ENCODE peak calls at places on chromosome 4, in six cellular contexts. I is suprapubic skin, K is HCT116, S is endothelial cell of umbilical vein, G is left ventricle myocardium inferior, N is PC-9. O is an unnamed sample.

GRCh38 chr4:74453037-74453635 is 8.2 kb downstream of the AREG start:
- DNase-seq in I (no peak), K (no peak), S (no peak), G (no peak), N (no peak), O (no peak)

GRCh38 chr4:84418032-84418709 is 80.9 kb downstream of the NKX6-1 start:
- DNase-seq in I (no peak), K (no peak), S (no peak), G (no peak), N (no peak), O (no peak)

GRCh38 chr4:121150486-121150885 is 13.6 kb downstream of the TNIP3 start:
- DNase-seq in I (no peak), K (no peak), S (no peak), G (no peak), N (no peak), O (no peak)

GRCh38 chr4:4694296-4694772 is 152.5 kb upstream of the STX18 start:
- DNase-seq in I (no peak), K (no peak), S (no peak), G (peak), N (no peak), O (peak)

GRCh38 chr4:4555916-4556315 is 14.1 kb upstream of the STX18 start:
- DNase-seq in I (no peak), K (no peak), S (no peak), G (no peak), N (peak), O (no peak)

GRCh38 chr4:152591876-152592275 is 56.0 kb upstream of the FBXW7 start:
- DNase-seq in I (no peak), K (no peak), S (no peak), G (no peak), N (no peak), O (no peak)

GRCh38 chr4:106315476-106315967 is 487 bp downstream of the TBCK start:
- DNase-seq in I (peak), K (no peak), S (no peak), G (no peak), N (no peak), O (no peak)

GRCh38 chr4:173288698-173289350 is 45.3 kb downstream of the HMGB2 start:
- DNase-seq in I (no peak), K (no peak), S (no peak), G (no peak), N (no peak), O (no peak)

GRCh38 chr4:110681381-110681780 is 58.5 kb upstream of the PITX2 start:
- DNase-seq in I (no peak), K (no peak), S (no peak), G (no peak), N (no peak), O (no peak)

GRCh38 chr4:121448231-121448630 is 67.4 kb upstream of the QRFPR start:
- DNase-seq in I (no peak), K (peak), S (no peak), G (no peak), N (peak), O (no peak)

GRCh38 chr4:28788929-28789490 is 1928.4 kb downstream of the STIM2 start:
- DNase-seq in I (no peak), K (no peak), S (no peak), G (no peak), N (no peak), O (no peak)

GRCh38 chr4:123856689-123857545 is 460.3 kb downstream of the SPRY1 start:
- DNase-seq in I (no peak), K (no peak), S (peak), G (peak), N (no peak), O (peak)

GRCh38 chr4:4881432-4881831 is 22.0 kb downstream of the MSX1 start:
- DNase-seq in I (no peak), K (no peak), S (no peak), G (no peak), N (no peak), O (no peak)

GRCh38 chr4:47669946-47670345 is 167.9 kb downstream of the CORIN start:
- DNase-seq in I (no peak), K (no peak), S (no peak), G (no peak), N (no peak), O (no peak)

GRCh38 chr4:187069398-187069797 is 345.7 kb upstream of the FAT1 start:
- DNase-seq in I (no peak), K (no peak), S (no peak), G (no peak), N (no peak), O (peak)

GRCh38 chr4:88457307-88458090 is 580 bp downstream of the HERC5 start:
- DNase-seq in I (peak), K (peak), S (no peak), G (peak), N (peak), O (peak)

GRCh38 chr4:126242679-126243390 is 928.1 kb downstream of the FAT4 start:
- DNase-seq in I (no peak), K (no peak), S (peak), G (peak), N (no peak), O (no peak)

GRCh38 chr4:118400362-118400761 is 47.6 kb upstream of the PRSS12 start:
- DNase-seq in I (no peak), K (no peak), S (no peak), G (no peak), N (no peak), O (no peak)

GRCh38 chr4:73609688-73610087 is 10.5 kb downstream of the RASSF6 start:
- DNase-seq in I (no peak), K (no peak), S (peak), G (no peak), N (no peak), O (no peak)

GRCh38 chr4:152458801-152459302 is 77.0 kb downstream of the FBXW7 start:
- DNase-seq in I (no peak), K (no peak), S (no peak), G (no peak), N (no peak), O (no peak)

GRCh38 chr4:125368161-125368560 is 53.4 kb downstream of the FAT4 start:
- DNase-seq in I (no peak), K (no peak), S (peak), G (no peak), N (no peak), O (no peak)

GRCh38 chr4:53192017-53192416 is 173.8 kb downstream of the SCFD2 start:
- DNase-seq in I (no peak), K (no peak), S (no peak), G (no peak), N (no peak), O (no peak)

GRCh38 chr4:10259976-10260375 is 143.4 kb upstream of the WDR1 start:
- DNase-seq in I (no peak), K (no peak), S (no peak), G (no peak), N (no peak), O (no peak)
- TF ChIP-seq CTCF in I (no peak), K (no peak), S (no peak), G (no peak), N (no peak), O (no peak)

DNA sequence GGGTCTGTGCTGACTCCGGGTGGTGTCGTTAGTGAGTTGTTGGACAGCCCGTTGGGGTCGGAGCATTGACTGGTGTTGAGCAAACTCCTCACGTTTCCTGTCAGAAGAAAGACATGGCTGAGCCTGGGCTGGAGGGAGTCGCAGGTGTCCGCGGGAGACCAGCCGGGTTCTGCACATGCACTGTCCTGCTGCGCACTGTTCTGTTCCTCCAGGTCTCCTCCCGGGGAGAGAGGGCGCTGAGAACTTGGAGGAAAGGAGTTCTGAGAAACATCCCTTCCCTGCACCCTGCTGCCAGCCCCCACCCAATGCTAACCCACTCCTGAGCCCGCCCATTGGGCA is 1.1 kb downstream of the ZNF141 start:
- DNase-seq in I (peak), K (no peak), S (no peak), G (no peak), N (no peak), O (no peak)
- H3K27ac ChIP-seq in I (no peak), K (no peak), S (no peak), G (peak), N (no peak), O (no peak)

GRCh38 chr4:2931765-2932560 is 31.2 kb downstream of the NOP14 start:
- DNase-seq in I (peak), K (no peak), S (peak), G (peak), N (no peak), O (peak)

GRCh38 chr4:2930821-2931764 is 32.1 kb downstream of the NOP14 start:
- DNase-seq in I (peak), K (no peak), S (no peak), G (peak), N (no peak), O (peak)

GRCh38 chr4:2928242-2929155 is 34.7 kb downstream of the NOP14 start:
- DNase-seq in I (peak), K (no peak), S (no peak), G (no peak), N (no peak), O (peak)

GRCh38 chr4:2929469-2929868 is 33.7 kb downstream of the NOP14 start:
- DNase-seq in I (peak), K (no peak), S (no peak), G (no peak), N (no peak), O (peak)

DNA sequence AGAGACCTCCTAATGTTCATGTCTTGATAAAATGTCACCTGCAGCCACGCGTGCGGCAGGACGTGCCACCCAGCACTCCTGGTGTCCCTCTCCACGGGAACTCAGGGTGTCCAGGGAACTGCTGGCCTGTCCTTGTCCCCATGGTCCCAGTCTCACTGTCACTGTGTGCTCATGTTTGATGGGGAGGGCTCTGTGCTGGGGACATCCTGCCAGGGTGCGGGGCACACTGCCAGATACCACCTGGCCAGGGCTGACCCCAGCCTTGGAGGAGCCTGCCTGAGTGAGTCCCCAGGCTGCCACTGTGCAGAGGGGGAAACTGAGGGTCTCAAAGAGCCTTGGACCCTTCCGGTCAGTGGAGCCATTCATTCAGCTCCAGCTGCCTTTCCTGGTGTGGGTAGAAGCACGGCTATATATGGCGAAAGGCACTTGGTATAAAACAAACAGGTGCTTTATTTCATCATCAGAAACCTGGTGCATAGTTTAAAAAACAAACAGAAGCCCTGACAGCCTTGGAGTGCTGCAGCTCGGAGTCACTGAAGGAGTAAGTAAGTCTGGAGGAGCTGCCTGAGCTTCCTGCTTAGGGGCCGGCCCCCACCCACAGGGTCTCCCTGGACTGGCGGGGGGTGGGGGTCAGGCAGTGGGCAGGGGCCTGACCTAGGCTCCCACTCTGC is 32.9 kb downstream of the NOP14 start:
- DNase-seq in I (peak), K (no peak), S (no peak), G (peak), N (no peak), O (peak)
- TF ChIP-seq CTCF in I (no peak), K (no peak), S (no peak), G (no peak), N (no peak), O (no peak)

GRCh38 chr4:176925962-176926361 is 133.2 kb upstream of the VEGFC start:
- DNase-seq in I (no peak), K (no peak), S (no peak), G (no peak), N (no peak), O (no peak)

GRCh38 chr4:176921256-176921655 is 128.5 kb upstream of the VEGFC start:
- DNase-seq in I (no peak), K (no peak), S (peak), G (no peak), N (no peak), O (no peak)

GRCh38 chr4:176924238-176924637 is 131.5 kb upstream of the VEGFC start:
- DNase-seq in I (no peak), K (no peak), S (no peak), G (no peak), N (no peak), O (no peak)

GRCh38 chr4:176927664-176928063 is 134.9 kb upstream of the VEGFC start:
- DNase-seq in I (no peak), K (no peak), S (peak), G (no peak), N (no peak), O (no peak)

GRCh38 chr4:176927117-176927516 is 134.4 kb upstream of the VEGFC start:
- DNase-seq in I (no peak), K (no peak), S (no peak), G (no peak), N (no peak), O (no peak)
- H3K27ac ChIP-seq in I (no peak), K (no peak), S (no peak), G (no peak), N (no peak), O (no peak)

GRCh38 chr4:91622925-91623600 is 680.7 kb upstream of the GRID2 start:
- DNase-seq in I (no peak), K (no peak), S (no peak), G (no peak), N (no peak), O (no peak)
- TF ChIP-seq CTCF in I (no peak), K (no peak), S (no peak), G (no peak), N (no peak), O (no peak)

DNA sequence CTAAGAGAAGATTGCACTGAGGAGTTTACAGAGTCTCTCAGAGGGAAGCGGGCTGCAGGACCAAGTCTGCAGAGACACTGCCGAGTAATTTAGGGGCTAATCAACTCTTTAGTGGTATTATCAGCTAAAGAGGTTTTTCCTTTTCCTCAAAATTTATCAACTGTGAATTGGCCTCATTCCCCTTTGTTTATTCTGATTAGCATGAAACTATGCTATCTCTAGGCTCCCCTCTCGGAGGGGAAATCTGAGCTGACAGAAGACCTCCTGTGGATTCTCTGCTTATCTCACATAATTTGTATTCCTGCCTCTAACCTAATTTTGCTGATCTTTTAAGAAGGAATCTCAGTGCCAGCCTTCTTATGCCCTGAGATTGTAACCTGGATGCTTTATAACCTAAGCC is 201.0 kb downstream of the DCTD start:
- DNase-seq in I (no peak), K (no peak), S (no peak), G (no peak), N (no peak), O (no peak)
- H3K27ac ChIP-seq in I (no peak), K (no peak), S (no peak), G (no peak), N (no peak), O (no peak)

DNA sequence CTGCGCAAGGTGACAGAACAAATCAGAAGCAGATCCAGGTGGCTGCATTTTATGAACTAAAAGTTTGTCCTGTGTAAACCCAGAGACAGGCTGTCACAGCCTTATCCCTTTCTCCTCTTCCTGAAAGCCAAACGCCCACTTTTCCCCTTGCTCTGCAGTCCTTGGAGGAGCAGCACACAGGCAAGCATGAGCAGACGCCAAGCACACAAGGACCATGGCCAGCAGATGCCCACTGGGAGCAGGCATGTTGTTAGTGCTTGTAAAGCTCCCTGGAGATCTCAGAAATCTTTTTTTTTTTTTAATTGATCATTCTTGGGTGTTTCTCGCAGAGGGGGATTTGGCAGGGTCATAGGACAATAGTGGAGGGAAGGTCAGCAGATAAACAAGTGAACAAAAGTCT is 11.5 kb upstream of the HOPX start:
- DNase-seq in I (no peak), K (no peak), S (no peak), G (no peak), N (no peak), O (no peak)
- TF ChIP-seq CTCF in I (no peak), K (no peak), S (no peak), G (no peak), N (no peak), O (no peak)

DNA sequence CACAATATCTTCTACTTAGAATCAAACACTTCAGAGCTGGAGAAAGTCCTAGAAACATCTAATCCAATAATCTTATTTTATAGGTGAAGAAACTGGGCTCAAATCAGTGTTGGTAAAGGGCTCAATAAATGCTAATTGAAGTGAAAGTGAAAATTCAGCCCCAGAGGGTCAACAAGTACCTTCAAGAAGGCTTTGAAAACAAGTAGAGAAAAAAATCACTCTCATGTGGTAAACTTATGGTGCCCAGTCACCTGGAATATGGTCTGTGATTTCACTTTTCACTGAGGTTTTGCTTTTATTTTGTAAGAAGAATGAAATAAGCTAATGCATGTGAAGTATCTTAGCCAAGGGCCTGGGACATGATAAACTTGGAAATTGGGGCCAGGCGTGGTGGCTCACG is 29.1 kb upstream of the EIF4E start:
- DNase-seq in I (no peak), K (no peak), S (no peak), G (no peak), N (no peak), O (no peak)
- H3K27ac ChIP-seq in I (no peak), K (no peak), S (no peak), G (no peak), N (no peak), O (no peak)